ENCODE peak calls at places on chromosomes 5 and 9, in five cellular contexts. S, F, Y, A and Q are unnamed samples.

GRCh38 chr9:105050296-105050695 is 122.3 kb upstream of the ABCA1 start:
- DNase-seq in S (no peak), F (no peak), Y (no peak), A (peak), Q (no peak)

GRCh38 chr9:80789831-80790230 is 899.5 kb downstream of the TLE1 start:
- DNase-seq in S (no peak), F (no peak), Y (no peak), A (peak), Q (no peak)

GRCh38 chr9:76866689-76867088 is 39.2 kb downstream of the PRUNE2 start:
- DNase-seq in S (no peak), F (no peak), Y (peak), A (peak), Q (no peak)

GRCh38 chr9:125541840-125542243 is 165.2 kb downstream of the MAPKAP1 start:
- DNase-seq in S (peak), F (no peak), Y (no peak), A (peak), Q (peak)

GRCh38 chr5:69137807-69138206 is 29.1 kb upstream of the CCNB1 start:
- DNase-seq in S (no peak), F (no peak), Y (no peak), A (no peak), Q (no peak)

GRCh38 chr5:35198096-35198495 is 32.2 kb downstream of the PRLR start:
- DNase-seq in S (peak), F (no peak), Y (no peak), A (peak), Q (no peak)

GRCh38 chr5:81006955-81007636 is 46.9 kb downstream of the RASGRF2 start:
- DNase-seq in S (no peak), F (no peak), Y (no peak), A (no peak), Q (no peak)

GRCh38 chr5:126809932-126810331 is 33.0 kb downstream of the LMNB1 start:
- DNase-seq in S (no peak), F (no peak), Y (no peak), A (no peak), Q (no peak)

GRCh38 chr9:1535599-1535998 is 479.5 kb upstream of the SMARCA2 start:
- DNase-seq in S (no peak), F (no peak), Y (no peak), A (no peak), Q (no peak)

GRCh38 chr5:761854-762685 is 22.5 kb downstream of the ZDHHC11B start:
- DNase-seq in S (peak), F (peak), Y (no peak), A (no peak), Q (no peak)

GRCh38 chr9:124551472-124552339 is 44.5 kb upstream of the NR5A1 start:
- DNase-seq in S (peak), F (peak), Y (peak), A (peak), Q (no peak)

GRCh38 chr9:88748566-88749238 is 213.7 kb downstream of the NXNL2 start:
- DNase-seq in S (peak), F (no peak), Y (no peak), A (peak), Q (peak)

GRCh38 chr5:142568271-142568995 is 117.5 kb downstream of the FGF1 start:
- DNase-seq in S (no peak), F (no peak), Y (no peak), A (peak), Q (peak)

GRCh38 chr9:68462004-68462775 is 78.5 kb downstream of the TMEM252 start:
- DNase-seq in S (no peak), F (no peak), Y (peak), A (peak), Q (peak)

GRCh38 chr5:149423287-149424268 is 44.5 kb upstream of the IL17B start:
- DNase-seq in S (peak), F (peak), Y (no peak), A (peak), Q (peak)

GRCh38 chr9:87406545-87407166 is 91.0 kb upstream of the DAPK1 start:
- DNase-seq in S (no peak), F (no peak), Y (peak), A (no peak), Q (no peak)

GRCh38 chr9:99115947-99116543 is 11.1 kb downstream of the TGFBR1 start:
- DNase-seq in S (no peak), F (peak), Y (peak), A (no peak), Q (no peak)

GRCh38 chr9:36839131-36839885 is 194.8 kb downstream of the PAX5 start:
- DNase-seq in S (no peak), F (no peak), Y (no peak), A (no peak), Q (no peak)

GRCh38 chr9:489198-490197 is 274.8 kb downstream of the DOCK8 start:
- DNase-seq in S (no peak), F (no peak), Y (no peak), A (no peak), Q (no peak)
- H3K27ac ChIP-seq in S (no peak), F (no peak), Y (no peak), A (no peak), Q (no peak)

GRCh38 chr9:26779072-26779471 is 113.5 kb downstream of the CAAP1 start:
- DNase-seq in S (no peak), F (no peak), Y (no peak), A (no peak), Q (no peak)
- H3K4me3 ChIP-seq in S (no peak), F (no peak), Y (no peak), A (no peak), Q (no peak)

GRCh38 chr5:177362871-177363507 is 5.3 kb downstream of the RGS14 start:
- DNase-seq in S (peak), F (no peak), Y (peak), A (no peak), Q (peak)
- H3K27ac ChIP-seq in S (peak), F (no peak), Y (no peak), A (no peak), Q (no peak)

DNA sequence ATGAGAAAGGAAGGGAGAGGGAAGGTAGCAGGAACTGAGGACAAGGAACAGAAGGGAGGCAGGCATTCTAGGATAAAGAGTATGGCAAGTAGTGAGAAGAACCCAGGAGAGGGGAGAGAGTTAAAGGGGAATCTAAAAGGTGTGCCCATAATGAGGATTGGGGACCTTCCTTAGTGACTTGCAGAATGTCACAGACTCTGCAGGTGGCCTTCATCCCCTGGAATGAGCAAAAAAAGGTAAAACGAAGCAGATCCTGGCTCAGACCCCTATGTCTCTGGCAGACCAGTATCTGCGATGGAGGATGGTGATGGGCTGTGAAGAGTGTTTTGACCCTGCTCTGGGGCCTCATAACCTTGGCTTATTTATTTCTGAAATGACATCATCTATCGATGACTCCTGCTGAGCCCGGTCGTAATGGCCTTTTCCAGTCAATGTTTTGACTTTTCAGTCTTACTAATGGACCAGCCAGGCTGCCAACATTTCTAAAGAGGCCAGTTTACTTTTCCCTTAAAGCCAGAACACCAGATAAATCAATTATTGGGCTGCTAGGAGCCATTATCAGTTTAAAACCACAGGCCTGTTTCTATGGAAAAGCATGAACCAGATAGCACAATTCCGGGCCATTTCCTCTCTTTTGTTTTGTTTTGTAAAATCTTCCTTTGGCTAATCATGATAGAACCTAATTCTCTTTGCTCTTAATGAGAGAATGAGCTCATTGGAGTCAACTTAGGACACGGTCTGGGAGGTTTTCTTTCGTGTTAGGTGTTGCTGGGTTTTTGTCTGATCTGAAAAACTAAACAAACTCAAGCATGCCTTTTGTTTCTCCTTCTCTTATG is 3.1 kb downstream of the TMOD1 start:
- DNase-seq in S (no peak), F (no peak), Y (no peak), A (peak), Q (no peak)
- H3K4me3 ChIP-seq in S (peak), F (no peak), Y (no peak), A (no peak), Q (no peak)

GRCh38 chr9:37999501-38000189 is 69.4 kb downstream of the SHB start:
- DNase-seq in S (no peak), F (no peak), Y (no peak), A (no peak), Q (no peak)
- H3K27ac ChIP-seq in S (peak), F (peak), Y (no peak), A (peak), Q (no peak)

GRCh38 chr9:71279188-71279739 is 157.8 kb upstream of the TRPM3 start:
- DNase-seq in S (no peak), F (no peak), Y (no peak), A (no peak), Q (no peak)
- H3K4me3 ChIP-seq in S (no peak), F (no peak), Y (no peak), A (no peak), Q (no peak)

GRCh38 chr9:132288956-132289355 is 65.8 kb downstream of the SETX start:
- DNase-seq in S (no peak), F (no peak), Y (no peak), A (peak), Q (no peak)
- H3K27ac ChIP-seq in S (peak), F (no peak), Y (no peak), A (no peak), Q (no peak)